ENCODE peak calls at places on chromosome 5, in five cellular contexts. One of them, this sample, is unnamed.

GRCh38 chr5:12023614-12024241 is 119.5 kb upstream of the CTNND2 start:
- DNase-seq in CD4-positive, alpha-beta memory T cell: no peak
- DNase-seq in GM23338: peak
- DNase-seq in HFF-Myc: peak
- DNase-seq in stomach: no peak
- DNase-seq in this sample: peak

GRCh38 chr5:1008451-1009358 is at the start of gene NKD2:
- DNase-seq in CD4-positive, alpha-beta memory T cell: peak
- DNase-seq in GM23338: peak
- DNase-seq in HFF-Myc: no peak
- DNase-seq in stomach: peak
- DNase-seq in this sample: no peak

GRCh38 chr5:159415301-159415937 is 85.1 kb upstream of the IL12B start:
- DNase-seq in CD4-positive, alpha-beta memory T cell: no peak
- DNase-seq in GM23338: no peak
- DNase-seq in HFF-Myc: no peak
- DNase-seq in stomach: no peak
- DNase-seq in this sample: no peak

GRCh38 chr5:143759368-143760136 is 52.4 kb upstream of the HMHB1 start:
- DNase-seq in CD4-positive, alpha-beta memory T cell: no peak
- DNase-seq in GM23338: no peak
- DNase-seq in HFF-Myc: no peak
- DNase-seq in stomach: no peak
- DNase-seq in this sample: no peak

GRCh38 chr5:96091874-96092273 is 130.2 kb upstream of the ELL2 start:
- DNase-seq in CD4-positive, alpha-beta memory T cell: no peak
- DNase-seq in GM23338: no peak
- DNase-seq in HFF-Myc: no peak
- DNase-seq in stomach: no peak
- DNase-seq in this sample: no peak

GRCh38 chr5:174719211-174719610 is 5.2 kb upstream of the MSX2 start:
- DNase-seq in CD4-positive, alpha-beta memory T cell: no peak
- DNase-seq in GM23338: peak
- DNase-seq in HFF-Myc: no peak
- DNase-seq in stomach: no peak
- DNase-seq in this sample: no peak

GRCh38 chr5:42570946-42571625 is 147.8 kb downstream of the GHR start:
- DNase-seq in CD4-positive, alpha-beta memory T cell: no peak
- DNase-seq in GM23338: no peak
- DNase-seq in HFF-Myc: no peak
- DNase-seq in stomach: no peak
- DNase-seq in this sample: no peak

GRCh38 chr5:61866930-61867329 is 439.1 kb upstream of the KIF2A start:
- DNase-seq in CD4-positive, alpha-beta memory T cell: no peak
- DNase-seq in GM23338: no peak
- DNase-seq in HFF-Myc: peak
- DNase-seq in stomach: no peak
- DNase-seq in this sample: no peak

GRCh38 chr5:93164690-93165089 is 416.3 kb downstream of the NR2F1-AS1 start:
- DNase-seq in CD4-positive, alpha-beta memory T cell: no peak
- DNase-seq in GM23338: no peak
- DNase-seq in HFF-Myc: peak
- DNase-seq in stomach: no peak
- DNase-seq in this sample: peak

GRCh38 chr5:31383734-31384133 is 148.2 kb downstream of the DROSHA start:
- DNase-seq in CD4-positive, alpha-beta memory T cell: no peak
- DNase-seq in GM23338: no peak
- DNase-seq in HFF-Myc: no peak
- DNase-seq in stomach: no peak
- DNase-seq in this sample: no peak

GRCh38 chr5:134964359-134965270 is 3.1 kb upstream of the CATSPER3 start:
- DNase-seq in CD4-positive, alpha-beta memory T cell: peak
- DNase-seq in GM23338: no peak
- DNase-seq in HFF-Myc: no peak
- DNase-seq in stomach: no peak
- DNase-seq in this sample: no peak

GRCh38 chr5:138459311-138459710 is 6.0 kb upstream of the EGR1 start:
- DNase-seq in CD4-positive, alpha-beta memory T cell: peak
- DNase-seq in GM23338: no peak
- DNase-seq in HFF-Myc: no peak
- DNase-seq in stomach: peak
- DNase-seq in this sample: no peak

GRCh38 chr5:55597014-55597981 is 62.5 kb upstream of the PLPP1 start:
- DNase-seq in CD4-positive, alpha-beta memory T cell: no peak
- DNase-seq in GM23338: no peak
- DNase-seq in HFF-Myc: peak
- DNase-seq in stomach: no peak
- DNase-seq in this sample: no peak

GRCh38 chr5:179178016-179178575 is 117.9 kb downstream of the ZNF354C start:
- DNase-seq in CD4-positive, alpha-beta memory T cell: no peak
- DNase-seq in GM23338: no peak
- DNase-seq in HFF-Myc: no peak
- DNase-seq in stomach: no peak
- DNase-seq in this sample: no peak

GRCh38 chr5:16931334-16932110 is 4.6 kb downstream of the MYO10 start:
- DNase-seq in CD4-positive, alpha-beta memory T cell: no peak
- DNase-seq in GM23338: no peak
- DNase-seq in HFF-Myc: no peak
- DNase-seq in stomach: peak
- DNase-seq in this sample: no peak

GRCh38 chr5:96893342-96893741 is 17.0 kb downstream of the ERAP2 start:
- DNase-seq in CD4-positive, alpha-beta memory T cell: peak
- DNase-seq in GM23338: no peak
- DNase-seq in HFF-Myc: peak
- DNase-seq in stomach: no peak
- DNase-seq in this sample: no peak

GRCh38 chr5:109105631-109106267 is 304.0 kb downstream of the PJA2 start:
- DNase-seq in CD4-positive, alpha-beta memory T cell: no peak
- DNase-seq in GM23338: no peak
- DNase-seq in HFF-Myc: peak
- DNase-seq in stomach: no peak
- DNase-seq in this sample: no peak

GRCh38 chr5:123763201-123763600 is 251.2 kb downstream of the CSNK1G3 start:
- DNase-seq in CD4-positive, alpha-beta memory T cell: no peak
- DNase-seq in GM23338: no peak
- DNase-seq in HFF-Myc: no peak
- DNase-seq in stomach: no peak
- DNase-seq in this sample: no peak

GRCh38 chr5:18745591-18745987 is 1111.3 kb downstream of the TAF11L14 start:
- DNase-seq in CD4-positive, alpha-beta memory T cell: no peak
- DNase-seq in GM23338: no peak
- DNase-seq in HFF-Myc: no peak
- DNase-seq in stomach: no peak
- DNase-seq in this sample: peak

GRCh38 chr5:69528015-69528414 is 32.0 kb upstream of the GTF2H2C start:
- DNase-seq in CD4-positive, alpha-beta memory T cell: no peak
- DNase-seq in GM23338: peak
- DNase-seq in HFF-Myc: no peak
- DNase-seq in stomach: no peak
- DNase-seq in this sample: peak

GRCh38 chr5:51987679-51988209 is 604.5 kb downstream of the ISL1 start:
- DNase-seq in CD4-positive, alpha-beta memory T cell: no peak
- DNase-seq in GM23338: no peak
- DNase-seq in HFF-Myc: no peak
- DNase-seq in stomach: no peak
- DNase-seq in this sample: no peak

GRCh38 chr5:158840193-158840592 is 259.5 kb downstream of the EBF1 start:
- DNase-seq in CD4-positive, alpha-beta memory T cell: no peak
- DNase-seq in GM23338: no peak
- DNase-seq in HFF-Myc: no peak
- DNase-seq in stomach: no peak
- DNase-seq in this sample: no peak

GRCh38 chr5:150131978-150132694 is 23.5 kb downstream of the PDGFRB start:
- DNase-seq in CD4-positive, alpha-beta memory T cell: no peak
- DNase-seq in GM23338: no peak
- DNase-seq in HFF-Myc: no peak
- DNase-seq in stomach: no peak
- DNase-seq in this sample: no peak

GRCh38 chr5:30050056-30050815 is 1143.2 kb upstream of the CDH6 start:
- DNase-seq in CD4-positive, alpha-beta memory T cell: no peak
- DNase-seq in GM23338: no peak
- DNase-seq in HFF-Myc: no peak
- DNase-seq in stomach: no peak
- DNase-seq in this sample: no peak

GRCh38 chr5:33792559-33792958 is 99.2 kb downstream of the ADAMTS12 start:
- DNase-seq in CD4-positive, alpha-beta memory T cell: no peak
- DNase-seq in GM23338: no peak
- DNase-seq in HFF-Myc: no peak
- DNase-seq in stomach: no peak
- DNase-seq in this sample: no peak

GRCh38 chr5:33794550-33795300 is 97.1 kb downstream of the ADAMTS12 start:
- DNase-seq in CD4-positive, alpha-beta memory T cell: no peak
- DNase-seq in GM23338: no peak
- DNase-seq in HFF-Myc: no peak
- DNase-seq in stomach: no peak
- DNase-seq in this sample: no peak

GRCh38 chr5:33793836-33794549 is 97.8 kb downstream of the ADAMTS12 start:
- DNase-seq in CD4-positive, alpha-beta memory T cell: no peak
- DNase-seq in GM23338: peak
- DNase-seq in HFF-Myc: no peak
- DNase-seq in stomach: no peak
- DNase-seq in this sample: no peak

GRCh38 chr5:33800221-33800950 is 91.4 kb downstream of the ADAMTS12 start:
- DNase-seq in CD4-positive, alpha-beta memory T cell: no peak
- DNase-seq in GM23338: no peak
- DNase-seq in HFF-Myc: no peak
- DNase-seq in stomach: no peak
- DNase-seq in this sample: no peak

DNA sequence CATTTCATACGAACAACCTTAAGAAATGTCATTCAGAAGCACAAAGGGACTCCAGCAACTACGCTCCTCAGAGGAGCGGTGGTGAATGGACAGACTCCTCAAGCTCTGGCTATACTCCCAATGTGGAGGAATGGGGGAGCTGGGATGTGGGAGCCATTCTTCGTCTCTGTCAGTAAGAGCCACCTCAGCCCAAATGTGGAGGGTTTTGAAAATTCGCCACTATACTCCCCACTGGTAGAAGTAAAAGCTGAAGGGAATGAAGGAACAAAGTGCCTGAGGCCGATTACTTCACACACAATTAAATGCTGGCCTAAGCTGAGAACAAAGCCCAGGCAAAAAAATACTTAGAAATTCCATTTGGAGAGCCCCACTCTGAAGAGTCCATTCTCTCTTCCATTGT is 96.3 kb downstream of the ADAMTS12 start:
- DNase-seq in CD4-positive, alpha-beta memory T cell: no peak
- DNase-seq in GM23338: no peak
- DNase-seq in HFF-Myc: no peak
- DNase-seq in stomach: no peak
- DNase-seq in this sample: no peak
- H3K4me3 ChIP-seq in CD4-positive, alpha-beta memory T cell: no peak
- H3K4me3 ChIP-seq in GM23338: no peak
- H3K4me3 ChIP-seq in HFF-Myc: peak
- H3K4me3 ChIP-seq in stomach: no peak
- H3K4me3 ChIP-seq in this sample: no peak

DNA sequence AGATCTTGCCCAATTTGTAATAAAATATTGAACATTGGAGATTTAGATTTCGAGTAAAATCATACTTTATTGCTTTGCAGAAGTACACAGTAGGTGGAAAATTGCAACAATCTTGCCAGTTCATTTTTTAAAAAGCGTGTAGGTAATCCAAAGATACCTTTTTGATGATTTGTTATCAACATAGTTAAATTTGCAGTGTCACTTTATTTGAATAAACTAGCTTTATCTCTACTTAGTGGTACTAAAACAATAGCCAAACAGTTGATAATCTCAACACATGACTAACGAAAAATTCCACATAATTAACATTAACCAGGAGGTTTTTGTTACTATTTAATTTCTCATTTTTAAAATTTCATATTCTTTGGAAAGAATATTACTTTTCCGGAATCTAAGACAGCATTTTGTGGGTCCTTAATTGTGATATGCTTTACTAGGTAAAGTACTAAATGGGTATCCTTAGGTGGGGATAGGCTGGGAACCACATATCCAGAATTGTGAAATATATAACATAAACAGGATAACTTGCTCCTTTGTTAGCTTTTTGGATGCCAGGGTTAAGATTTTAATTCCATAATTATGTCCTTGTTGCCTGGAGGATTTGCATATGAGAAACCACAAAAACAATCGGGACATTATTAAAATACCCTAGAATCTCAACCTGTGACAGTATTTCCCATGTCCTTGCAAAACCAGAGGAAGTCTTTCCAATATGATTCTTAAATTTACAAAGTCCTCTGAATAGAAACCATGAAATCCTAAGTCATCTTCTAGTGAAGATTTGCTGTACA is 2.4 kb upstream of the CHD1 start:
- DNase-seq in CD4-positive, alpha-beta memory T cell: no peak
- DNase-seq in GM23338: no peak
- DNase-seq in HFF-Myc: no peak
- DNase-seq in stomach: no peak
- DNase-seq in this sample: no peak
- H3K4me3 ChIP-seq in CD4-positive, alpha-beta memory T cell: no peak
- H3K4me3 ChIP-seq in GM23338: no peak
- H3K4me3 ChIP-seq in HFF-Myc: no peak
- H3K4me3 ChIP-seq in stomach: peak
- H3K4me3 ChIP-seq in this sample: no peak

GRCh38 chr5:59522201-59522831 is 371.2 kb downstream of the PDE4D start:
- DNase-seq in CD4-positive, alpha-beta memory T cell: no peak
- DNase-seq in GM23338: no peak
- DNase-seq in HFF-Myc: no peak
- DNase-seq in stomach: no peak
- DNase-seq in this sample: no peak

GRCh38 chr5:59519338-59519737 is 374.2 kb downstream of the PDE4D start:
- DNase-seq in CD4-positive, alpha-beta memory T cell: no peak
- DNase-seq in GM23338: no peak
- DNase-seq in HFF-Myc: no peak
- DNase-seq in stomach: no peak
- DNase-seq in this sample: no peak

GRCh38 chr5:59517926-59518585 is 375.5 kb downstream of the PDE4D start:
- DNase-seq in CD4-positive, alpha-beta memory T cell: no peak
- DNase-seq in GM23338: no peak
- DNase-seq in HFF-Myc: peak
- DNase-seq in stomach: no peak
- DNase-seq in this sample: no peak
- H3K4me3 ChIP-seq in CD4-positive, alpha-beta memory T cell: no peak
- H3K4me3 ChIP-seq in GM23338: no peak
- H3K4me3 ChIP-seq in HFF-Myc: no peak
- H3K4me3 ChIP-seq in stomach: no peak
- H3K4me3 ChIP-seq in this sample: no peak

GRCh38 chr5:57859626-57860025 is 377.0 kb upstream of the ACTBL2 start:
- DNase-seq in CD4-positive, alpha-beta memory T cell: no peak
- DNase-seq in GM23338: no peak
- DNase-seq in HFF-Myc: no peak
- DNase-seq in stomach: no peak
- DNase-seq in this sample: no peak

GRCh38 chr5:57863661-57864060 is 381.1 kb upstream of the ACTBL2 start:
- DNase-seq in CD4-positive, alpha-beta memory T cell: no peak
- DNase-seq in GM23338: no peak
- DNase-seq in HFF-Myc: peak
- DNase-seq in stomach: no peak
- DNase-seq in this sample: no peak

GRCh38 chr5:57858905-57859304 is 376.3 kb upstream of the ACTBL2 start:
- DNase-seq in CD4-positive, alpha-beta memory T cell: no peak
- DNase-seq in GM23338: no peak
- DNase-seq in HFF-Myc: no peak
- DNase-seq in stomach: no peak
- DNase-seq in this sample: no peak

GRCh38 chr5:57857696-57858095 is 375.1 kb upstream of the ACTBL2 start:
- DNase-seq in CD4-positive, alpha-beta memory T cell: no peak
- DNase-seq in GM23338: no peak
- DNase-seq in HFF-Myc: no peak
- DNase-seq in stomach: no peak
- DNase-seq in this sample: no peak

GRCh38 chr5:57862471-57863282 is 380.1 kb upstream of the ACTBL2 start:
- DNase-seq in CD4-positive, alpha-beta memory T cell: no peak
- DNase-seq in GM23338: no peak
- DNase-seq in HFF-Myc: no peak
- DNase-seq in stomach: no peak
- DNase-seq in this sample: peak
- H3K4me3 ChIP-seq in CD4-positive, alpha-beta memory T cell: no peak
- H3K4me3 ChIP-seq in GM23338: no peak
- H3K4me3 ChIP-seq in HFF-Myc: no peak
- H3K4me3 ChIP-seq in stomach: no peak
- H3K4me3 ChIP-seq in this sample: no peak

This sample was measured in LNCaP clone FGC.